ENCODE peak calls at places on chromosomes 6 and 20, in four cellular contexts. U is Calu3, P is transverse colon, M is ELF-1. L is an unnamed sample.

GRCh38 chr6:43302126-43302525 is 4.1 kb downstream of the SLC22A7 start:
- DNase-seq in P (no peak), U (no peak), M (no peak), L (no peak)

GRCh38 chr6:10558575-10558974 is 37.4 kb downstream of the GCNT2 start:
- DNase-seq in M (peak), P (peak), U (no peak), L (peak)

GRCh38 chr6:107116328-107116892 is 1.1 kb upstream of the BEND3 start:
- DNase-seq in U (peak), M (peak), P (peak), L (peak)

GRCh38 chr6:37819802-37820712 is 530 bp downstream of the ZFAND3 start:
- DNase-seq in M (peak), U (peak), P (peak), L (peak)

GRCh38 chr6:44104661-44105060 is 22.6 kb downstream of the MRPL14 start:
- DNase-seq in M (no peak), U (no peak), P (no peak), L (no peak)

GRCh38 chr20:50359607-50360217 is 150.5 kb upstream of the PTPN1 start:
- DNase-seq in P (no peak), M (no peak), U (no peak), L (peak)

GRCh38 chr6:18293192-18293904 is 29.0 kb upstream of the DEK start:
- DNase-seq in M (no peak), P (peak), U (no peak), L (peak)

GRCh38 chr6:142543576-142543975 is 241.8 kb downstream of the ADGRG6 start:
- DNase-seq in M (no peak), U (no peak), P (no peak), L (no peak)

GRCh38 chr6:55704421-55704820 is 125.4 kb upstream of the HMGCLL1 start:
- DNase-seq in U (no peak), M (no peak), P (no peak), L (no peak)

GRCh38 chr6:168052291-168052891 is 26.6 kb downstream of the FRMD1 start:
- DNase-seq in M (no peak), U (peak), P (peak), L (no peak)

GRCh38 chr20:22227301-22227700 is 357.1 kb downstream of the FOXA2 start:
- DNase-seq in U (no peak), P (no peak), M (no peak), L (no peak)

GRCh38 chr6:152723398-152723797 is 25.7 kb downstream of the MYCT1 start:
- DNase-seq in M (no peak), P (no peak), U (no peak), L (no peak)

GRCh38 chr20:58705525-58705924 is 12.9 kb downstream of the NPEPL1 start:
- DNase-seq in M (no peak), P (no peak), U (no peak), L (no peak)

GRCh38 chr6:49514571-49515484 is 15.1 kb downstream of the GLYATL3 start:
- DNase-seq in M (no peak), U (no peak), P (no peak), L (no peak)

GRCh38 chr20:34110025-34111013 is 1.7 kb downstream of the EIF2S2 start:
- DNase-seq in U (no peak), M (no peak), P (no peak), L (peak)

GRCh38 chr20:24993337-24994185 is 1.0 kb upstream of the APMAP start:
- DNase-seq in M (no peak), P (no peak), U (no peak), L (peak)

GRCh38 chr20:18431206-18431605 is 35.6 kb downstream of the DZANK1 start:
- DNase-seq in P (no peak), M (peak), U (no peak), L (peak)

GRCh38 chr20:2922957-2923356 is 49.7 kb downstream of the PTPRA start:
- DNase-seq in U (no peak), M (peak), P (no peak), L (no peak)

GRCh38 chr6:92587521-92587920 is 831.8 kb downstream of the EPHA7 start:
- DNase-seq in M (no peak), U (no peak), P (no peak), L (no peak)

GRCh38 chr20:57959018-57959417 is 249.2 kb upstream of the PMEPA1 start:
- DNase-seq in M (no peak), U (no peak), P (no peak), L (no peak)

GRCh38 chr6:44730771-44731391 is 343.4 kb downstream of the CDC5L start:
- DNase-seq in P (no peak), M (peak), U (no peak), L (no peak)

GRCh38 chr6:24566020-24566752 is 71.4 kb downstream of the ALDH5A1 start:
- DNase-seq in M (no peak), U (no peak), P (no peak), L (peak)

GRCh38 chr6:38350882-38351281 is 288.8 kb downstream of the BTBD9 start:
- DNase-seq in U (no peak), P (no peak), M (no peak), L (no peak)

GRCh38 chr6:124400600-124400999 is 561.6 kb upstream of the RNF217 start:
- DNase-seq in P (no peak), M (no peak), U (no peak), L (no peak)

GRCh38 chr6:74573613-74574012 is 632.2 kb downstream of the COL12A1 start:
- DNase-seq in U (no peak), P (no peak), M (no peak), L (no peak)